ENCODE peak calls at places on chromosome 17, in five cellular contexts. L, N, I, Z and C are unnamed samples.

GRCh38 chr17:38591759-38592241 is 14.0 kb downstream of the SRCIN1 start:
- DNase-seq in L (no peak), N (peak; percentile 81), I (no peak), Z (no peak), C (no peak)

GRCh38 chr17:83204230-83204725 is 124.9 kb downstream of the METRNL start:
- DNase-seq in L (no peak), N (no peak), I (no peak), Z (no peak), C (no peak)

GRCh38 chr17:6303664-6304063 is 131.3 kb downstream of the AIPL1 start:
- DNase-seq in L (no peak), N (peak; percentile 37), I (no peak), Z (no peak), C (no peak)

GRCh38 chr17:61504697-61505096 is 52.5 kb downstream of the TBX4 start:
- DNase-seq in L (no peak), N (peak; percentile 85), I (no peak), Z (no peak), C (no peak)

GRCh38 chr17:258045-258734 is 76.7 kb upstream of the DOC2B start:
- DNase-seq in L (no peak), N (no peak), I (peak; percentile 4), Z (no peak), C (no peak)

GRCh38 chr17:80785477-80786178 is 206.0 kb upstream of the CHMP6 start:
- DNase-seq in L (no peak), N (no peak), I (no peak), Z (no peak), C (no peak)

GRCh38 chr17:8894673-8895578 is 27.5 kb upstream of the PIK3R6 start:
- DNase-seq in L (peak; percentile 47), N (peak; percentile 56), I (peak; percentile 60), Z (no peak), C (no peak)

GRCh38 chr17:40937384-40937819 is at the start of gene KRT23:
- DNase-seq in L (no peak), N (no peak), I (no peak), Z (no peak), C (no peak)

GRCh38 chr17:927611-928461 is 51.7 kb downstream of the NXN start:
- DNase-seq in L (no peak), N (peak; percentile 92), I (no peak), Z (no peak), C (peak; percentile 77)

GRCh38 chr17:64326420-64327054 is 63.5 kb upstream of the TEX2 start:
- DNase-seq in L (no peak), N (peak; percentile 100), I (peak; percentile 46), Z (no peak), C (no peak)

GRCh38 chr17:31571124-31571892 is 179.8 kb downstream of the RAB11FIP4 start:
- DNase-seq in L (no peak), N (peak; percentile 93), I (no peak), Z (no peak), C (no peak)

GRCh38 chr17:561118-561517 is 153.5 kb downstream of the VPS53 start:
- DNase-seq in L (no peak), N (peak; percentile 39), I (no peak), Z (no peak), C (no peak)